ENCODE peak calls at places on chromosomes 11 and 22, in seven cellular contexts. K is choroid plexus epithelial cell, E is K562, A is Panc1, L is OCI-LY7, Q is left ventricle myocardium inferior, B is psoas muscle. G is an unnamed sample.

GRCh38 chr22:30459206-30460052 is 12.4 kb downstream of the SEC14L3 start:
- DNase-seq in L (peak; percentile 20), B (no peak), A (no peak), E (peak; percentile 47), K (peak; percentile 39), Q (no peak), G (no peak)

GRCh38 chr11:84524422-84525051 is 1102.6 kb downstream of the DLG2 start:
- DNase-seq in B (no peak), Q (no peak), K (peak; percentile 62), E (no peak), L (peak; percentile 27), A (no peak), G (no peak)

GRCh38 chr11:6238902-6239301 is at the start of gene CNGA4:
- DNase-seq in B (no peak), K (no peak), Q (no peak), A (no peak), E (no peak), L (peak; percentile 19), G (no peak)

GRCh38 chr11:40274017-40274416 is 1185.4 kb downstream of the LRRC4C start:
- DNase-seq in E (no peak), K (peak; percentile 56), A (no peak), L (no peak), B (no peak), Q (no peak), G (no peak)

GRCh38 chr11:130847517-130847916 is 68.8 kb downstream of the SNX19 start:
- DNase-seq in Q (no peak), B (no peak), A (peak; percentile 67), K (peak; percentile 77), E (no peak), L (no peak), G (no peak)

GRCh38 chr11:46445192-46445591 is 53.6 kb upstream of the CHRM4 start:
- DNase-seq in Q (no peak), B (no peak), E (no peak), L (no peak), A (no peak), K (no peak), G (no peak)

GRCh38 chr11:72230764-72231365 is 6.3 kb downstream of the INPPL1 start:
- DNase-seq in B (no peak), K (no peak), A (no peak), L (no peak), Q (no peak), E (no peak), G (no peak)

GRCh38 chr22:45680932-45681700 is 9.5 kb downstream of the ATXN10 start:
- DNase-seq in A (no peak), Q (no peak), E (no peak), B (no peak), L (no peak), K (peak; percentile 73), G (peak; percentile 52)

GRCh38 chr11:72771507-72771906 is 19.3 kb upstream of the ARAP1 start:
- DNase-seq in L (no peak), A (no peak), E (peak; percentile 62), K (peak; percentile 66), Q (no peak), B (no peak), G (no peak)

GRCh38 chr11:110287537-110287936 is 8.9 kb downstream of the RDX start:
- DNase-seq in B (no peak), K (no peak), A (no peak), L (peak; percentile 47), E (no peak), Q (no peak), G (no peak)

GRCh38 chr11:126394036-126394435 is 38.5 kb downstream of the ST3GAL4 start:
- DNase-seq in B (no peak), A (no peak), Q (no peak), K (no peak), L (no peak), E (no peak), G (no peak)

GRCh38 chr11:112523917-112524316 is 263.3 kb upstream of the PLET1 start:
- DNase-seq in Q (no peak), B (no peak), A (no peak), E (no peak), K (no peak), L (no peak), G (no peak)

GRCh38 chr11:119983816-119984215 is 154.1 kb downstream of the TRIM29 start:
- DNase-seq in K (no peak), B (no peak), A (no peak), L (no peak), E (no peak), Q (no peak), G (no peak)
- H3K4me3 ChIP-seq in K (no peak overlapping the region), B (no peak overlapping the region), A (no peak overlapping the region), L (no peak overlapping the region), E (no peak overlapping the region), Q (no peak overlapping the region), G (no peak overlapping the region)

GRCh38 chr11:746289-747175 is 732 bp upstream of the TALDO1 start:
- DNase-seq in L (peak; percentile 35), Q (no peak), B (no peak), A (no peak), K (peak; percentile 14), E (peak; percentile 53), G (no peak)

GRCh38 chr11:748007-748359 is 719 bp downstream of the TALDO1 start:
- DNase-seq in L (no peak), Q (no peak), K (peak; percentile 39), B (no peak), A (no peak), E (peak; percentile 55), G (no peak)

GRCh38 chr11:749731-750130 is 2.5 kb downstream of the TALDO1 start:
- DNase-seq in B (no peak), A (no peak), Q (no peak), L (no peak), E (no peak), K (no peak), G (no peak)

GRCh38 chr11:742571-743201 is 4.6 kb upstream of the TALDO1 start:
- DNase-seq in A (no peak), E (no peak), K (no peak), B (no peak), L (no peak), Q (no peak), G (no peak)

DNA sequence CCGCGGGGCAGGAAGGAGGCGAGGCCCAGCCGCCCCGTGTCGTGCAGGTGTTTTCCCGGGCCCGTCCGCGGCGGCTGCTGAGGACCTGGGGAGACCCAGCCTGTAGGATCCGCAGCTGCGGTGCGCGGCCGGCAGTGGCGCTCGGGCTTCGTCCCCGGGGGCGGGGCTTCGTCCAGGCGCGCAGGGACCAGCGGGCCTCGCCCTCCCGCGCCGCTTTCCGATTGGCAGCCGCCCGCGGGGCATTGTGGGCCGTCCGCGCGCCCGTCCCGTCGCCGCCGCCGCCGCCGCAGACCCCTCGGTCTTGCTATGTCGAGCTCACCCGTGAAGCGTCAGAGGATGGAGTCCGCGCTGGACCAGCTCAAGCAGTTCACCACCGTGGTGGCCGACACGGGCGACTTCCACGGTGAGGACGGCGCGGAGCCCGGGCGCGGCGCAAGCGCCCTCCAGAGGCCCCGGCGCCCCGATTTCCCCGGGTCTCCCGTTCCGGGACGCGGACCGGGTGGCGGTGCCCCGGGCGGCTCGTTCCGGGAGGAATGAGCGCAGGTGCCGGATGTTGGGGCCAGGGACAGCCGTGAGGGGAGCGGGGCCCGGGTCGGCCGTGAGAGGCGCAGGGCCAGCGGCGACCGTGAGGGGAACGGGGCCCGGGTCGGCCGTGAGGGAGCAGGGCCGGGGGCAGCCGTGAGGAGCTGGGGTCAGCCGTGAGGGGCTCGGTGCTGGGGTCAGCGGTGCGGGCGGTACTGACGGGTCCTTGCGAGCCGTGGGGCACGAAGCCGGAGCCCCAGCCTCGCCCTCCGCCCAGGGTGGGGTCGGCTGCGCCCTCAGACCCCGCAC is at the start of gene TALDO1:
- DNase-seq in L (peak; percentile 94), E (peak; percentile 96), K (peak; percentile 80), Q (peak; percentile 93), B (peak; percentile 94), A (no peak), G (peak; percentile 33)
- TF ChIP-seq CTCF in L (peak; percentile 49), E (peak; percentile 32), K (peak; percentile 13), Q (peak; percentile 46), B (peak; percentile 3), A (no peak), G (no peak)

GRCh38 chr22:38284042-38284402 is 11.2 kb upstream of the TMEM184B start:
- DNase-seq in E (no peak), L (no peak), B (no peak), Q (no peak), A (no peak), K (peak; percentile 95), G (peak; percentile 46)
- H3K4me3 ChIP-seq in E (no peak overlapping the region), L (no peak overlapping the region), B (no peak overlapping the region), Q (no peak overlapping the region), A (no peak overlapping the region), K (no peak overlapping the region), G (no peak overlapping the region)

GRCh38 chr11:69241075-69241740 is 52.7 kb upstream of the MYEOV start:
- DNase-seq in Q (no peak), E (no peak), L (no peak), B (no peak), A (no peak), K (no peak), G (no peak)
- TF ChIP-seq CTCF in Q (no peak), E (no peak), L (no peak), B (no peak), A (no peak), K (no peak), G (no peak)